ENCODE peak calls at places on chromosomes 6 and 20, in six cellular contexts. E is upper lobe of left lung, G is chondrocyte, X is epithelial cell of esophagus, K is lower lobe of right lung, O is nephron progenitor cell. W is an unnamed sample.

GRCh38 chr6:34514593-34515472 is 41.3 kb downstream of the SPDEF start:
- DNase-seq in E (no peak), G (peak), X (no peak), K (peak), O (peak), W (no peak)

GRCh38 chr6:159172066-159172465 is 2.9 kb downstream of the FNDC1 start:
- DNase-seq in E (no peak), G (no peak), X (no peak), K (no peak), O (no peak), W (no peak)

GRCh38 chr20:46562373-46563169 is 12.1 kb upstream of the OCSTAMP start:
- DNase-seq in E (peak), G (no peak), X (peak), K (peak), O (peak), W (peak)

GRCh38 chr6:82022614-82023102 is 224.9 kb downstream of the IBTK start:
- DNase-seq in E (no peak), G (no peak), X (peak), K (no peak), O (no peak), W (no peak)

GRCh38 chr6:113858067-113858604 is 991 bp downstream of the MARCKS start:
- DNase-seq in E (peak), G (no peak), X (peak), K (peak), O (peak), W (peak)

GRCh38 chr6:118650500-118651281 is 700 bp downstream of the CEP85L start:
- DNase-seq in E (peak), G (no peak), X (peak), K (peak), O (peak), W (peak)

GRCh38 chr6:26149240-26149639 is 62.0 kb downstream of the HFE start:
- DNase-seq in E (no peak), G (no peak), X (no peak), K (no peak), O (no peak), W (no peak)

GRCh38 chr6:49225471-49225870 is 237.6 kb downstream of the MMUT start:
- DNase-seq in E (no peak), G (no peak), X (no peak), K (no peak), O (no peak), W (no peak)

GRCh38 chr6:168554898-168555617 is 114.1 kb downstream of the SMOC2 start:
- DNase-seq in E (no peak), G (no peak), X (no peak), K (no peak), O (no peak), W (no peak)

GRCh38 chr6:41426438-41426851 is 91.0 kb downstream of the NCR2 start:
- DNase-seq in E (no peak), G (no peak), X (no peak), K (no peak), O (peak), W (peak)

GRCh38 chr6:105911106-105911629 is 175.0 kb upstream of the PRDM1 start:
- DNase-seq in E (no peak), G (no peak), X (no peak), K (no peak), O (no peak), W (no peak)

GRCh38 chr6:81814365-81815109 is 62.1 kb upstream of the TENT5A start:
- DNase-seq in E (peak), G (no peak), X (peak), K (no peak), O (no peak), W (no peak)

GRCh38 chr6:27994616-27995015 is 37.6 kb downstream of the OR2B6 start:
- DNase-seq in E (no peak), G (no peak), X (no peak), K (no peak), O (no peak), W (no peak)

GRCh38 chr20:33005132-33005566 is 916 bp upstream of the SUN5 start:
- DNase-seq in E (no peak), G (no peak), X (no peak), K (no peak), O (no peak), W (no peak)

GRCh38 chr6:137949686-137950390 is 82.8 kb downstream of the TNFAIP3 start:
- DNase-seq in E (no peak), G (no peak), X (no peak), K (no peak), O (no peak), W (no peak)

GRCh38 chr6:38142178-38142902 is 322.8 kb downstream of the ZFAND3 start:
- DNase-seq in E (no peak), G (no peak), X (no peak), K (no peak), O (no peak), W (no peak)

GRCh38 chr6:126873351-126873750 is 245.1 kb upstream of the RSPO3 start:
- DNase-seq in E (no peak), G (no peak), X (no peak), K (no peak), O (no peak), W (no peak)

GRCh38 chr20:37890643-37891042 is 12.3 kb upstream of the VSTM2L start:
- DNase-seq in E (no peak), G (no peak), X (peak), K (no peak), O (no peak), W (no peak)

GRCh38 chr20:37892001-37892400 is 10.9 kb upstream of the VSTM2L start:
- DNase-seq in E (no peak), G (no peak), X (no peak), K (no peak), O (no peak), W (no peak)

GRCh38 chr20:37897008-37897548 is 5.8 kb upstream of the VSTM2L start:
- DNase-seq in E (no peak), G (no peak), X (no peak), K (no peak), O (peak), W (no peak)

GRCh38 chr20:37893566-37894241 is 9.2 kb upstream of the VSTM2L start:
- DNase-seq in E (no peak), G (no peak), X (no peak), K (no peak), O (no peak), W (no peak)

DNA sequence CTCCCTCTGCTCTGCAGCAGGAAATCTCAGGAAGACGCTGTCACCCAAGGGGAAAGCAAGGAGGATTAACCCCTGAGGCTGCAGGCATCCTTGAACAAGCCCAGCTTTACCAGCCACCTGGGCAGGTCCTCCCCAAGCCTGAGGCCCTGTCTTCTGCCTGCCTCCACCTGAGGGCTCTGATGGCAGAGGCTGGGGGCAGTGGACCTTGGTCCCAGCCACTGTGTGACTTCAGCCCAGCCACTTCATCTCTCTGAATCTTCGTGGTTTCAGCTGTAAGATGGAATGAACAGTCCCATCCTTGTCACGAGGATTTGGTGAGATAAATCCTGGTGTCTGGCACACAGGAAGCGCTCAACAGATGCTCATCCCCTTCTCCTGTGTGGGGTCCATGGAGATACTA is 8.5 kb upstream of the VSTM2L start:
- DNase-seq in E (no peak), G (no peak), X (no peak), K (no peak), O (no peak), W (no peak)
- TF ChIP-seq CTCF in E (no peak), G (no peak), X (no peak), K (no peak), O (no peak), W (no peak)

GRCh38 chr6:36546958-36547645 is at the start of gene STK38:
- DNase-seq in E (peak), G (peak), X (peak), K (peak), O (peak), W (peak)
- TF ChIP-seq CTCF in E (no peak), G (peak), X (no peak), K (no peak), O (no peak), W (no peak)

GRCh38 chr6:70841115-70841514 is 115.7 kb downstream of the B3GAT2 start:
- DNase-seq in E (no peak), G (no peak), X (no peak), K (no peak), O (no peak), W (no peak)

GRCh38 chr6:70844301-70844700 is 112.6 kb downstream of the B3GAT2 start:
- DNase-seq in E (no peak), G (no peak), X (no peak), K (no peak), O (no peak), W (no peak)

GRCh38 chr6:70842541-70842940 is 114.3 kb downstream of the B3GAT2 start:
- DNase-seq in E (no peak), G (no peak), X (no peak), K (no peak), O (no peak), W (no peak)

GRCh38 chr6:70846207-70846835 is 110.5 kb downstream of the B3GAT2 start:
- DNase-seq in E (no peak), G (no peak), X (peak), K (no peak), O (no peak), W (no peak)

GRCh38 chr6:70843328-70843918 is 113.4 kb downstream of the B3GAT2 start:
- DNase-seq in E (no peak), G (no peak), X (no peak), K (no peak), O (no peak), W (no peak)
- TF ChIP-seq CTCF in E (no peak), G (no peak), X (no peak), K (no peak), O (no peak), W (no peak)

GRCh38 chr20:21796059-21796458 is 90.6 kb downstream of the PAX1 start:
- DNase-seq in E (no peak), G (no peak), X (no peak), K (no peak), O (no peak), W (no peak)
- TF ChIP-seq CTCF in E (no peak), G (no peak), X (no peak), K (no peak), O (no peak), W (no peak)

DNA sequence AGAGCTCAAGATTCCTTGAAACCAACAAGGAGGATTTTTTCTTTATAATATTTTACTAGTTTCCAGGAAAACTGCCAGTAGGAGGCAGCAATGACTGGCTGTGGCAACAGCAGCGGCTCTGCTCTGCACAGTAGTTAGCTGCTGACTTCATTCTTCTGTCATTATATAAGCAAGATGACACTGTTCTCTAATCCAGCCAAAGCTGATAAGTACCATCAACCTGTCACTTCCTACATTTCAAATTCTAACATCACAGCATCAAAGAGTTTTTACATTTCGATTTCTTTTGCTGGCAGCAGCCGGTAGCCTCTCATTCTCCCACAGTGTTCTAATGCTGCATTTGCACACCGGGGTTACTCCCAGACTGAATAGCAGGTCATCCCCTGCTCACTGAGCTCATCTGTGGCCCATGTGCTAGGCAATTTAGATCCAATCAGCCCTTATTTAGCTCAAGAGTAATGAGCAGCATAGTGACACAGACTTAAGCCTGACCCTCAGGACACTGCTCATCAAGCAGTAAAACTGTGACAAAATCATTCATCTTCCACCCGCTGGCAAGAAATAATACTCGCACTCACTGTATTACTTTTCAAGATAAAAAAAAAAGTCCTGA is 67.8 kb downstream of the MMS22L start:
- DNase-seq in E (no peak), G (no peak), X (peak), K (no peak), O (peak), W (no peak)
- TF ChIP-seq CTCF in E (no peak), G (peak), X (peak), K (peak), O (peak), W (no peak)

GRCh38 chr6:11585426-11586016 is 48.0 kb downstream of the TMEM170B start:
- DNase-seq in E (no peak), G (no peak), X (peak), K (no peak), O (no peak), W (no peak)

GRCh38 chr6:11586574-11586973 is 49.0 kb downstream of the TMEM170B start:
- DNase-seq in E (no peak), G (no peak), X (peak), K (no peak), O (no peak), W (no peak)

GRCh38 chr6:11586117-11586516 is 48.6 kb downstream of the TMEM170B start:
- DNase-seq in E (no peak), G (no peak), X (no peak), K (no peak), O (no peak), W (no peak)

GRCh38 chr6:11592289-11592906 is 54.8 kb downstream of the TMEM170B start:
- DNase-seq in E (no peak), G (no peak), X (no peak), K (no peak), O (no peak), W (no peak)

GRCh38 chr6:11589261-11589660 is 51.7 kb downstream of the TMEM170B start:
- DNase-seq in E (no peak), G (no peak), X (no peak), K (no peak), O (no peak), W (no peak)
- TF ChIP-seq CTCF in E (no peak), G (peak), X (no peak), K (no peak), O (no peak), W (no peak)

W was measured in activated B cell treated with CpG ODN at 0.5 μM for 24 hours.